ENCODE peak calls at places on chromosomes 5 and 9, in seven cellular contexts. Y, C, J, R, U, G and B are unnamed samples.
A peak's percentile ranks its signal among the peaks of the same experiment; 100 is the strongest.

GRCh38 chr5:53067641-53068040 is 41.9 kb downstream of the MOCS2 start:
- DNase-seq in J (no peak), U (no peak), Y (no peak), C (no peak), R (peak; percentile 41), G (no peak), B (no peak)

GRCh38 chr9:136576269-136576626 is 30.4 kb upstream of the NOTCH1 start:
- DNase-seq in U (peak; percentile 51), C (no peak), G (peak; percentile 72), Y (peak; percentile 74), J (no peak), R (peak; percentile 33), B (no peak)

GRCh38 chr9:126397056-126397455 is 70.4 kb downstream of the MVB12B start:
- DNase-seq in J (no peak), G (peak; percentile 50), U (no peak), R (no peak), Y (no peak), C (no peak), B (no peak)

GRCh38 chr5:122291000-122291592 is 20.9 kb upstream of the SNCAIP start:
- DNase-seq in C (no peak), G (no peak), Y (no peak), R (no peak), J (no peak), U (no peak), B (no peak)

GRCh38 chr9:90142580-90142979 is 500.0 kb downstream of the DIRAS2 start:
- DNase-seq in J (peak; percentile 21), C (peak; percentile 49), U (peak; percentile 48), G (peak; percentile 74), Y (no peak), R (peak; percentile 25), B (peak; percentile 49)

GRCh38 chr9:21854594-21854993 is 52.2 kb downstream of the MTAP start:
- DNase-seq in G (peak; percentile 75), R (peak; percentile 78), J (no peak), Y (no peak), C (no peak), U (no peak), B (no peak)

GRCh38 chr9:110828148-110828730 is 159.6 kb downstream of the MUSK start:
- DNase-seq in C (peak; percentile 58), R (peak; percentile 75), Y (peak; percentile 37), U (no peak), J (no peak), G (no peak), B (no peak)

GRCh38 chr9:27470291-27470805 is 53.7 kb upstream of the IFNK start:
- DNase-seq in R (no peak), G (no peak), J (no peak), U (no peak), C (no peak), Y (no peak), B (no peak)

GRCh38 chr5:22521521-22521920 is 331.6 kb downstream of the CDH12 start:
- DNase-seq in Y (no peak), G (no peak), R (no peak), C (no peak), U (no peak), J (no peak), B (no peak)

GRCh38 chr5:137565450-137565849 is 66.3 kb upstream of the SPOCK1 start:
- DNase-seq in R (peak; percentile 17), C (no peak), Y (no peak), G (no peak), J (no peak), U (no peak), B (no peak)

GRCh38 chr5:125409496-125410351 is 663.3 kb upstream of the ZNF608 start:
- DNase-seq in U (no peak), G (no peak), C (no peak), Y (no peak), R (peak; percentile 7), J (no peak), B (no peak)

GRCh38 chr5:35317586-35317985 is 87.3 kb upstream of the PRLR start:
- DNase-seq in R (no peak), Y (no peak), U (no peak), C (no peak), J (no peak), G (no peak), B (no peak)

GRCh38 chr9:125889122-125889523 is 141.9 kb downstream of the PBX3 start:
- DNase-seq in Y (peak; percentile 35), U (no peak), R (peak; percentile 3), G (no peak), C (no peak), J (no peak), B (peak; percentile 40)

GRCh38 chr5:112417931-112418358 is 1.1 kb downstream of the EPB41L4A start:
- DNase-seq in J (no peak), C (peak; percentile 38), G (peak; percentile 49), U (no peak), Y (peak; percentile 63), R (no peak), B (peak; percentile 86)

GRCh38 chr9:109179801-109180523 is 12.9 kb upstream of the FRRS1L start:
- DNase-seq in C (no peak), G (no peak), Y (peak; percentile 55), J (no peak), R (no peak), U (no peak), B (no peak)

GRCh38 chr5:154367101-154367500 is 78.7 kb upstream of the SAP30L start:
- DNase-seq in U (no peak), J (no peak), Y (no peak), G (no peak), R (peak; percentile 87), C (no peak), B (no peak)

GRCh38 chr9:37522971-37523370 is 37.2 kb downstream of the POLR1E start:
- DNase-seq in Y (no peak), G (no peak), R (no peak), C (no peak), U (no peak), J (no peak), B (peak; percentile 76)

DNA sequence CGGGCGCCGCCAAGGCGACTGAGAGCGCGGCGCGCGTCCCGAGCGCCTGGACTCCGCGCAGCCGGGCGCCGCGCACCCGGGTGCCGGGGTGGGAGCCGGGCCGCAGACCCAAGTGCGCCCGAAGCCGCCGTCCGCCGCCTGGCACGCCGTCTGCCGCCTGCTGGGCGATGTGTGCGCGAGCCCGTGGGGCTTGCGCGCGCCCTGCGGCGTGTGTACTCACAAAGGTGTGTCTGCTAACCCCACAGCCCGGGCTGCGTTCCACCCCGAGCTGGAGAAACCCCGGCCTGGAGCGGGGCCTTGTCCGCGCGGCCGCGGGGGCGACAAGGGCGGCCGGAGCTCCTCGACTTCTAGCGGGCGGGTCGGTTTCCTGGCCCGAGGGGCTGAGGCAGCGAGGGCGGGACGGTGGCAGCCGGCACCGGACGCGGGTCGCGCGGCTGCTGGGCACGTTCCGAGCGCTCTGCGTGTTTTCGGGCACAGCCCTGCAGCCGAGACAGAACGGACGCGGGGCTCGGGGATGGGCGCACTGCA is 1.1 kb upstream of the ZSWIM6 start:
- DNase-seq in J (no peak), R (peak; percentile 78), U (peak; percentile 82), G (peak; percentile 91), C (peak; percentile 40), Y (peak; percentile 76), B (peak; percentile 80)
- TF ChIP-seq POLR2A in J (no peak), R (peak; percentile 18), U (no peak), G (peak; percentile 43), C (no peak), Y (no peak), B (no peak)

DNA sequence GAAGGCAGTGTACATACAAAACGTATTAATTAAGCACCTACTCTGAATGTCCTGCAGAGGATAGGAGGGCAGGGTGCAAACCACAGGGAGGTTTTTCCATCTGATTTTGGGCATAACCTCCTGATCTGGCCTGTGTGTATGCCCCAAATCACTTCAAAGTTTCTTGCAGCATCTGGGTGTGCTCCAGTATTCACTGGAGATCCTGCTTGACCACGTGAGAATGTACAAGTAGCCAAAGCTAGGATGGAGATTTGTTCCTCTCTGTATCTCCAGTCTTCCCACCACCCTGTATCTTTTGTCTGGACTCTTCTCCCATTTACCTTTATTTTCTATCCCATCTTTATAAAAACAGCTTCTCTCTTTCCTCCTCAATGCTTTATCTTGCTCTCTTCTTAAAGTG is 207.7 kb downstream of the FBXL7 start:
- DNase-seq in R (no peak), G (no peak), U (no peak), C (no peak), J (no peak), Y (no peak), B (no peak)
- TF ChIP-seq POLR2A in R (no peak), G (no peak), U (no peak), C (no peak), J (no peak), Y (no peak), B (no peak)

GRCh38 chr9:123616707-123617106 is 260.7 kb downstream of the CRB2 start:
- DNase-seq in C (no peak), G (no peak), J (no peak), Y (no peak), R (no peak), U (no peak), B (no peak)
- TF ChIP-seq POLR2A in C (no peak), G (no peak), J (no peak), Y (no peak), R (no peak), U (no peak), B (no peak)

DNA sequence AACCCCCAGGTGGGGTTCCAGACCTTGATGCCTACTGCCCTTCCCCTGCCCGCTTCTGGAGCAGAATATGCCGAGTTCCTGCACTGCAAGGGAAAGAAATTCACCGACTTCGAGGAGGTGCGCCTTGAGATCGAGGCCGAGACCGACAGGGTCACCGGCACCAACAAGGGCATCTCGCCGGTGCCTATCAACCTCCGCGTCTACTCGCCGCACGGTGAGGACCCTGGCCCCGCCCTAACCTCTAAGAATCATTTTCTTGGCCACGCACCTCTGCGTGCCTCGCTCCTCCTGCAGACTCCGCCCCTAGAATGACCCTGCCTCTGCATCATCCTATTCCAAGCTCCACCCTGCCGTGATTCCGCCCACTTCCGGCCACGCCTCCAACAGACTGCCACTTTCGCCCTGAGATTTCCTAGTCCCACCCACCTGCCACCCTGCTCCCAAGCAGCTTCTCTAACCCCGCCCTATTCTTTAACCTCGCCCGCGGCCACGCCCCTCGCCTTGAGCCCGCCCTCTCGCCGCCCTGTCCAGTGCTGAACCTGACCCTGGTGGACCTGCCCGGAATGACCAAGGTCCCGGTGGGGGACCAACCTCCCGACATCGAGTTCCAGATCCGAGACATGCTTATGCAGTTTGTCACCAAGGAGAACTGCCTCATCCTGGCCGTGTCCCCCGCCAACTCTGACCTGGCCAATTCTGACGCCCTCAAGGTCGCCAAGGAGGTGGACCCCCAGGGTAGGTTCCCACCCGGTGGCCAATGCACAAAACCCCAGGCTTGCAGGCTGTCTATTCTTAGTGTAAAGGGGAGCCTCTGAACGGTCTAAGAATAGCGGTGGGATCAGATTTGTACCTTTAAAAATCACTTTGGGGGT is 15.6 kb downstream of the DNM1 start:
- DNase-seq in Y (peak; percentile 95), J (peak; percentile 98), C (peak; percentile 96), G (peak; percentile 97), R (peak; percentile 55), U (peak; percentile 97), B (peak; percentile 93)
- TF ChIP-seq POLR2A in Y (no peak), J (peak; percentile 52), C (no peak), G (no peak), R (no peak), U (no peak), B (no peak)